ENCODE peak calls at places on chromosome 3, in seven cellular contexts. V, R, S, Q, I, B and O are unnamed samples.
A peak's percentile ranks its signal among the peaks of the same experiment; 100 is the strongest.

GRCh38 chr3:133965033-133965570 is 64.6 kb downstream of the SLCO2A1 start:
- DNase-seq in V (no peak), R (no peak), S (no peak), Q (peak; percentile 11), I (no peak), B (no peak), O (no peak)

GRCh38 chr3:27591321-27591711 is 107.1 kb upstream of the SLC4A7 start:
- DNase-seq in V (no peak), R (no peak), S (no peak), Q (no peak), I (no peak), B (no peak), O (no peak)

GRCh38 chr3:73766599-73767378 is 142.0 kb upstream of the PDZRN3 start:
- DNase-seq in V (no peak), R (peak; percentile 46), S (no peak), Q (peak; percentile 42), I (no peak), B (no peak), O (no peak)

GRCh38 chr3:41893977-41894376 is 67.9 kb downstream of the ULK4 start:
- DNase-seq in V (peak; percentile 62), R (no peak), S (no peak), Q (no peak), I (no peak), B (no peak), O (no peak)

GRCh38 chr3:4218426-4219226 is 84.5 kb upstream of the SETMAR start:
- DNase-seq in V (no peak), R (no peak), S (no peak), Q (no peak), I (no peak), B (no peak), O (no peak)

GRCh38 chr3:107892960-107893359 is 197.9 kb downstream of the CD47 start:
- DNase-seq in V (no peak), R (no peak), S (no peak), Q (no peak), I (no peak), B (no peak), O (no peak)

GRCh38 chr3:187986514-187986934 is 167.4 kb upstream of the LPP start:
- DNase-seq in V (peak; percentile 98), R (no peak), S (no peak), Q (no peak), I (no peak), B (no peak), O (no peak)

GRCh38 chr3:131795382-131796085 is 239.3 kb downstream of the CPNE4 start:
- DNase-seq in V (peak; percentile 2), R (no peak), S (no peak), Q (no peak), I (no peak), B (no peak), O (peak; percentile 38)

GRCh38 chr3:120435621-120436020 is 15.2 kb downstream of the FSTL1 start:
- DNase-seq in V (peak; percentile 92), R (no peak), S (peak; percentile 61), Q (no peak), I (no peak), B (no peak), O (no peak)

GRCh38 chr3:46892285-46893145 is 15.0 kb downstream of the PTH1R start:
- DNase-seq in V (peak; percentile 18), R (peak; percentile 73), S (peak; percentile 90), Q (peak; percentile 87), I (peak; percentile 60), B (peak; percentile 83), O (peak; percentile 85)

GRCh38 chr3:131053021-131053420 is 26.3 kb downstream of the NEK11 start:
- DNase-seq in V (peak; percentile 17), R (no peak), S (no peak), Q (no peak), I (no peak), B (no peak), O (no peak)

GRCh38 chr3:170100937-170101336 is 63.1 kb downstream of the GPR160 start:
- DNase-seq in V (no peak), R (no peak), S (no peak), Q (no peak), I (no peak), B (no peak), O (no peak)

GRCh38 chr3:181403876-181404660 is 307.7 kb upstream of the SOX2 start:
- DNase-seq in V (peak; percentile 39), R (no peak), S (no peak), Q (no peak), I (no peak), B (no peak), O (no peak)

GRCh38 chr3:70042683-70043082 is 43.1 kb downstream of the SAMMSON start:
- DNase-seq in V (no peak), R (no peak), S (no peak), Q (no peak), I (no peak), B (no peak), O (no peak)

GRCh38 chr3:114745322-114746240 is 401.5 kb downstream of the ZBTB20 start:
- DNase-seq in V (peak; percentile 61), R (no peak), S (no peak), Q (no peak), I (no peak), B (no peak), O (no peak)

GRCh38 chr3:190306513-190307163 is 15.6 kb downstream of the CLDN1 start:
- DNase-seq in V (peak; percentile 98), R (peak; percentile 40), S (no peak), Q (no peak), I (no peak), B (no peak), O (no peak)

GRCh38 chr3:41205591-41205990 is 6.3 kb downstream of the CTNNB1 start:
- DNase-seq in V (no peak), R (no peak), S (no peak), Q (no peak), I (no peak), B (no peak), O (no peak)

GRCh38 chr3:40397129-40397528 is 10.1 kb downstream of the ENTPD3 start:
- DNase-seq in V (no peak), R (no peak), S (no peak), Q (no peak), I (no peak), B (no peak), O (no peak)

GRCh38 chr3:122484985-122485384 is 29.8 kb downstream of the KPNA1 start:
- DNase-seq in V (peak; percentile 58), R (no peak), S (no peak), Q (no peak), I (no peak), B (no peak), O (no peak)

GRCh38 chr3:71341721-71342120 is 241.8 kb downstream of the FOXP1 start:
- DNase-seq in V (peak; percentile 70), R (no peak), S (no peak), Q (no peak), I (no peak), B (no peak), O (no peak)

GRCh38 chr3:112979244-112979832 is 4.4 kb upstream of the CD200R1 start:
- DNase-seq in V (peak; percentile 37), R (no peak), S (no peak), Q (no peak), I (no peak), B (no peak), O (no peak)

GRCh38 chr3:55489804-55490132 is 2.7 kb upstream of the WNT5A start:
- DNase-seq in V (no peak), R (peak; percentile 22), S (no peak), Q (no peak), I (peak; percentile 30), B (no peak), O (no peak)

DNA sequence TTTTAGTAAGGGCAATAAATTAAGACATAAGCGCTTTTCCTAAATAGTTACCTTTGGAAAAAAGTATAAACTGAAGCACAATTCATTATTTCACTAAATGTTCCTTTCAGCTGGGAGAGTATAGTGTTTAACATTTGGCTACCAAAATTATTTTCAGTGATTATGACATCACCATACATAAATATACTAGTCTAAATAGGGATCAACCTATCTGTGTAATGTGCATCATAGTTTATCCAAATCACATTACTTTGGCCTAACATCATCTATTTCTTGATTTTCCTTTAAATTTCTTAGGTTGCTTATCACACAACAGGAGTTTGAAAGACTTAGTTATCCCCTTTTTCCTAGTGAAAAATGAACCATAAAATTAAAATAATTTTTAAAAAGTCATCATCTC is 738.9 kb downstream of the ROBO1 start:
- DNase-seq in V (no peak), R (no peak), S (no peak), Q (no peak), I (no peak), B (no peak), O (no peak)
- TF ChIP-seq CTCF in V (no peak), R (no peak), S (no peak), Q (no peak), I (no peak), B (no peak), O (no peak)

DNA sequence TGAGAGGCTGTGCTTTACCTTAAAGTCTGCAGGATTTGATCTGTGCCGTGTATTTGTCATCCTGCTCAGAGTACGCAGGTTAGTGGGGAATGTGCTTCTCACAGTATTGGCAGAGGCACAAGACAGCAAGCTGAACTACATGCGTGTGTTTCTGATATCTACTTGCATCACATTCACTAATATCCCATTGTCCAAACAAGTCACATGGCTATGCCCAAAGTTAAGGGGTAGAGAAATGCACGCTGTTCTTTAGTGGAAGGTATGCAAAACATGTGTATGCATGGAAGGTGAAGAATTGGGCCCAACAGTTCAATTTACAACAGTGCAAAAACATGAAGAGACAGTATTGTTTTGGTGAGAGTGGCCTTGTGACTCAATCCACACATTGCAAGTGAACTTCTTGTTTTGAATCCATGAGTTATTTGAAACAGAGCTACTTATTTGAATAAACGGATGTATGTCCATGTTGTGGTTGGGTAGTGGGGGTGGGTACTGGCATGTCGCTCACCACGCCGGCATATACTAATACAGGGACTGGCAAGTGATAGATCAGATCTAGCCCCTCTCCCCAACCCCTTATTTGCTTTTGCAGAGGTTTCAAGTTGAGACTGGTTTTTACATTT is 83.7 kb downstream of the EDEM1 start:
- DNase-seq in V (no peak), R (no peak), S (no peak), Q (no peak), I (no peak), B (no peak), O (no peak)
- TF ChIP-seq CTCF in V (no peak), R (no peak), S (no peak), Q (no peak), I (no peak), B (no peak), O (no peak)

GRCh38 chr3:58288011-58288728 is 17.9 kb upstream of the RPP14 start:
- DNase-seq in V (no peak), R (no peak), S (no peak), Q (no peak), I (no peak), B (no peak), O (no peak)
- TF ChIP-seq CTCF in V (no peak), R (no peak), S (no peak), Q (no peak), I (no peak), B (no peak), O (no peak)

DNA sequence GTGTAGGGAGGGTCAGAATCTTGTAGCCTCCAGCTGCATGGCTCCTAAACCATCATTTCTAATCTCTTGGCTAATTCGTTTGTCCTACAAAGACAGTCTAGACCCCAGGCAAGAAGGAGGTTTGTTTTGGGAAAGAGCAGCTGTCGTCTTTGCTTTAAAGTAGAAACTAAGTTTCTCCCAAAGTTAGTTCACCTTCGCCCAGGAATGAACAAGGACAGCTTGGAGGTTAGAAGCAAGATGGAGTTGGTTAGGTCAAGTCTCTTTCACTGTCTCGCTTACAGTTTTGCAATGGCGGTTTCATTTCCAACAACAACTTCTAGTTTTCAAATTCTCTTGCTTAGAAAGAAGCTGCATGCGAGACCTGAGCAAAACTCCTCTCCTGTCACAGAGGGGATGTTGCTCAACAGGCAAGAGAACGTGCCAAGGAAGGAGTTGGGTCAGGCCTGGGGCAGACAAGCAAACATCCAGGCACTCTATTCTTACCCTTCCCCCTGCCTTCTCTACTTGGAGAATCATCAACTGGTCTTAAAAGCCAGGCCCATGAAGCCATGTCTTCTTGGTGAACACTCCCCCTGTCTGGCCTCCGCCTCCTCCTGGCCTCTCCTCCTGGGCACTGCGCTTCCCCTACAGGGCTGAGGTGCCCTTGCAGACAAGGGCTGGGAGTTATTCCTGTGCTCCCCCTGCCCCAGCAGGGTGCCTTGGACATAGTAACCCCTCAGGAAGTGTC is 57.6 kb downstream of the TMEM44 start:
- DNase-seq in V (peak; percentile 71), R (peak; percentile 35), S (peak; percentile 81), Q (peak; percentile 73), I (no peak), B (peak; percentile 86), O (no peak)
- TF ChIP-seq CTCF in V (no peak), R (no peak), S (no peak), Q (no peak), I (no peak), B (no peak), O (no peak)